ENCODE peak calls at places on chromosomes 12 and 14, in nine cellular contexts. V is lower lobe of right lung; M is BE2C; S is heart left ventricle; A is CD8-positive, alpha-beta T cell; F is mesenchymal stem cell; P is vagina; N is left ventricle myocardium inferior; X is RWPE2. B is an unnamed sample. For H3K4me1, the result is how much of the 10 kb centered on the place peaks cover.

GRCh38 chr12:48736456-48736855 is 19.9 kb upstream of the CCNT1 start:
- DNase-seq in V (no peak), M (no peak), S (no peak), A (no peak), F (no peak), P (no peak), N (no peak), X (no peak), B (no peak)

GRCh38 chr12:53766881-53767280 is 15.1 kb upstream of the CISTR start:
- DNase-seq in V (no peak), M (no peak), S (no peak), A (no peak), F (peak), P (no peak), N (no peak), X (no peak), B (no peak)

GRCh38 chr14:68756734-68757133 is 36.1 kb downstream of the ZFP36L1 start:
- DNase-seq in V (no peak), M (no peak), S (peak), A (no peak), F (no peak), P (no peak), N (no peak), X (no peak), B (no peak)

GRCh38 chr14:35244542-35244941 is 47.6 kb upstream of the PSMA6 start:
- DNase-seq in V (no peak), M (no peak), S (no peak), A (no peak), F (no peak), P (no peak), N (no peak), X (no peak), B (no peak)

GRCh38 chr12:91413591-91413990 is 231.0 kb upstream of the DCN start:
- DNase-seq in V (no peak), M (peak), S (no peak), A (no peak), F (peak), P (no peak), N (no peak), X (no peak), B (no peak)

GRCh38 chr12:48677782-48678181 is 4.3 kb downstream of the KANSL2 start:
- DNase-seq in V (no peak), M (no peak), S (no peak), A (no peak), F (peak), P (no peak), N (no peak), X (no peak), B (no peak)

GRCh38 chr14:78902010-78902623 is 731.9 kb downstream of the NRXN3 start:
- DNase-seq in V (no peak), M (peak), S (no peak), A (no peak), F (peak), P (no peak), N (peak), X (no peak), B (peak)

GRCh38 chr14:70735043-70735442 is 74.3 kb downstream of the MAP3K9 start:
- DNase-seq in V (no peak), M (peak), S (no peak), A (no peak), F (no peak), P (no peak), N (no peak), X (no peak), B (no peak)

GRCh38 chr14:55160989-55161388 is 30.4 kb downstream of the DLGAP5 start:
- DNase-seq in V (no peak), M (no peak), S (no peak), A (no peak), F (peak), P (no peak), N (no peak), X (no peak), B (peak)

GRCh38 chr14:70808402-70809237 is 693 bp downstream of the MAP3K9 start:
- DNase-seq in V (peak), M (peak), S (peak), A (peak), F (no peak), P (no peak), N (peak), X (peak), B (peak)

GRCh38 chr12:112303004-112303403 is 79.2 kb downstream of the HECTD4 start:
- DNase-seq in V (no peak), M (no peak), S (no peak), A (peak), F (peak), P (no peak), N (no peak), X (no peak), B (no peak)

GRCh38 chr12:80413462-80413861 is 30.6 kb upstream of the PTPRQ start:
- DNase-seq in V (no peak), M (no peak), S (no peak), A (no peak), F (no peak), P (no peak), N (no peak), X (no peak), B (no peak)

GRCh38 chr12:91722072-91722471 is 423.6 kb downstream of the BTG1 start:
- DNase-seq in V (no peak), M (no peak), S (no peak), A (no peak), F (no peak), P (no peak), N (no peak), X (peak), B (no peak)

GRCh38 chr14:77707724-77708408 is at the start of the genes ALKBH1 and SLIRP:
- DNase-seq in V (peak), M (peak), S (peak), A (peak), F (peak), P (no peak), N (peak), X (peak), B (peak)

GRCh38 chr12:23621910-23622309 is 327.6 kb downstream of the SOX5 start:
- DNase-seq in V (no peak), M (peak), S (no peak), A (no peak), F (no peak), P (no peak), N (no peak), X (no peak), B (no peak)

GRCh38 chr12:110279976-110280783 is 867 bp upstream of the ATP2A2 start:
- DNase-seq in V (peak), M (no peak), S (peak), A (peak), F (peak), P (peak), N (peak), X (no peak), B (peak)

GRCh38 chr12:132456944-132457495 is 32.9 kb upstream of the FBRSL1 start:
- DNase-seq in V (no peak), M (no peak), S (no peak), A (no peak), F (no peak), P (no peak), N (no peak), X (no peak), B (no peak)

GRCh38 chr14:26702721-26703250 is 105.0 kb upstream of the NOVA1 start:
- DNase-seq in V (no peak), M (no peak), S (no peak), A (no peak), F (peak), P (no peak), N (no peak), X (no peak), B (no peak)

DNA sequence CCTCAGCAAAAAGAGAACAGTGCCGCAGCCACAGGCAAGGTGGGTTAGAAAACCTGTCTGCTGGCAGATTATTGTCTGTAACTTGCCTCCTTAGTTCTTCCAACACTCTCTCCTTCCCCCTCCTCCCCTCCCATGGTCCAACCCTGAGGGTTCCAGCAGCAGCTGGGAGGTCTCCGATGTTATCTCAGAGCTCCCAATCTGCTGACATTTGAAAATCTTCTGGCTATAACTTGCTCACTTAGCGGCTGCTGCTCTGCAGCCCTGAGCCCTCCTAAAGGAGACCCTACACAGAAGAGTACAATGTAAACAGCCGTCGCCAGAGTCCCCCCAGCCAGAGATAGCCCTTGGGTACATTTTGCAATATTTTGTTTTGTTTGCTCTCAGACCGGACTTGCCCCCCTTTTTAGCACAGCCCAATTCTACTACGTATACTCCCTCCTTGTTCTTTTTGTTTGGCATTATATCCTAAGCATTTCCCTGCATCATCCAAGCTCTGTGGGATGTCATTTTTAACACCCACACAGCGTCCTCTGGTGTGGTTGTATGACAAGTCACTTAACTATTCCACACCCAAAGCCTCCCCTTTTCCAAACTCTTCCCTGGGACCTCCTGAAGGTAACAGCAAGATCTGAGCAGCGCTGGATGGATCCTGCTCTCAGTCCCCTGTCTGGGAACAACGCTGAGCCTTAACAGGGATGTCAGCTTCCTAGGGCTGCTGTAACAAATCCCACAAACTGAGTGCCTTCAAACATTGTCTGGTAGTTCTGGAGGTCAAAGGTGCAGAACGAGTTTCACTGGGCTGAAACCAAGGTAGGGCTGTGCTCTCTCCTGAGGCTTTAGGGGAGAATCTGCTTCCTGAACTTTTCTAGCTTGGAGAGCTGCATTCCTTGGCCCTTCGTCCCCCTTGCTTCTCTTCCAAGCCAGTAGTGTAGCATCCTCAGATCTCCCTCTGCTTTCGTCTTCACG is 25.4 kb upstream of the TCL1B start:
- DNase-seq in V (no peak), M (no peak), S (no peak), A (no peak), F (no peak), P (no peak), N (no peak), X (no peak), B (no peak)
- H3K4me1 ChIP-seq in V (under half), M (under half), S (under half), A (under half), F (under half), P (under half), N (under half), X (under half), B (under half)

GRCh38 chr12:13210022-13210539 is 13.6 kb downstream of the EMP1 start:
- DNase-seq in V (no peak), M (no peak), S (no peak), A (no peak), F (peak), P (no peak), N (no peak), X (no peak), B (no peak)

GRCh38 chr12:13209279-13210021 is 12.9 kb downstream of the EMP1 start:
- DNase-seq in V (no peak), M (no peak), S (no peak), A (no peak), F (peak), P (no peak), N (no peak), X (no peak), B (peak)

GRCh38 chr12:13206560-13206897 is 10.0 kb downstream of the EMP1 start:
- DNase-seq in V (no peak), M (no peak), S (no peak), A (no peak), F (no peak), P (no peak), N (no peak), X (no peak), B (peak)

GRCh38 chr12:13210543-13211190 is 14.1 kb downstream of the EMP1 start:
- DNase-seq in V (no peak), M (no peak), S (no peak), A (no peak), F (peak), P (no peak), N (no peak), X (no peak), B (no peak)

DNA sequence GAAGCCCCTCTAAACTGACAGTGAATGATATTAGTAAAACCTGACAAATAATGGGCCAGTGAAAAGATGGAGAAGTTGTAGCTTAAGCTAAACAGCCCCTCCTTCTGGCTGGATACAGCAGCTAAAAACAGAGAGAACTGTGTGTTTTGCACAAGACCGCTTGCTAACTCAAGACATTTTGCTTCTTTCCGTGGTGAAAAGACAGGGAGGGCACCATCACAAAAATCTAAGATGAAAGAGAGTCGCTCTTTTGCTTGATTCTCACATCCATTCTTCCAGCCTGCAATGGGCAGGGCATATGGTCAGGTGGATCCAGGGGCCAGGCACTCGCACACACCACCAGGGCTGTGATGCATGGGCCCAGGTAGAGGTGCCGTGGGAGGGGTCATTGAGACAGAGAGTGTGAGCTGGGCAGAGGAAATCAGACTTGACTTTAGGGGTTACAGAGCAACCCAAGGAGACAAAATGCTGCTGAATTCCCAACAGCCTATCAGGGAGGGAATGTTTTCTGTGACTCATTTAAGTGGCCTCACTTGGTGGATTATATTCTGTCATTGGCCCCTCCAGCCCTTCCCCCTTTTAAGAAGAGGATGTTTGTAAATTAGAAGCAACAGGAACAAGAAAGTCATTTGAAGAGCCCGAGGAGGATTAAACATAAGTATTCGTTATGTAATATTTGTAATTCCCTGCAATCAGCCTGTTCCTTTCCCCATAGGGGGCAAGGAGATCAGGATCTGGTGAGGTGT is 12.2 kb downstream of the EMP1 start:
- DNase-seq in V (no peak), M (no peak), S (no peak), A (no peak), F (peak), P (no peak), N (no peak), X (no peak), B (peak)
- H3K4me3 ChIP-seq in V (no peak), M (no peak), S (no peak), A (no peak), F (peak), P (no peak), N (no peak), X (no peak), B (no peak)

GRCh38 chr12:46661161-46661845 is 164.5 kb downstream of the SLC38A4 start:
- DNase-seq in V (no peak), M (peak), S (no peak), A (no peak), F (peak), P (no peak), N (no peak), X (no peak), B (peak)
- H3K4me1 ChIP-seq in V (under half), M (under half), S (under half), A (under half), F (under half), P (half or more), N (under half), X (half or more), B (under half)

DNA sequence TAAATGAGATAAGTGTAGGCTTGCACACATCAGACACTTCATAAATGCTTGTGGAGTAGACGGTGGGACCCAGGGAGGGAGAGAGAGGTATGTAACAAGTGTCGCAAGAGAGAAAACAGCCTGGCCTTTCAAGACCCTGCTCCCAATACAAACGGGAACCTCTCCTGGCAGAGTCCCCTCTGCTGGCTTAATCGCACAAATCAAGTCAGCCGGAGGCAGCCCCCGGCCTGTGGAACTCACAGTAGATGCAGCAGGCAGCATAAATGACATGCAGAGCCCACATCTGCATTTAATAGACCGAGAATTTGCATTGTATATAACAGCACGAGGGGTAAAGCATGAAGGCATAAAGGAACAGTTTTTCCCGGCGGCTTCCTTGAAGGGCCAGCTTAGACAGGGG is 730 bp downstream of the RTL1 start:
- DNase-seq in V (no peak), M (peak), S (no peak), A (no peak), F (no peak), P (no peak), N (no peak), X (no peak), B (no peak)
- H3K4me3 ChIP-seq in V (no peak), M (peak), S (no peak), A (no peak), F (no peak), P (no peak), N (no peak), X (no peak), B (no peak)

DNA sequence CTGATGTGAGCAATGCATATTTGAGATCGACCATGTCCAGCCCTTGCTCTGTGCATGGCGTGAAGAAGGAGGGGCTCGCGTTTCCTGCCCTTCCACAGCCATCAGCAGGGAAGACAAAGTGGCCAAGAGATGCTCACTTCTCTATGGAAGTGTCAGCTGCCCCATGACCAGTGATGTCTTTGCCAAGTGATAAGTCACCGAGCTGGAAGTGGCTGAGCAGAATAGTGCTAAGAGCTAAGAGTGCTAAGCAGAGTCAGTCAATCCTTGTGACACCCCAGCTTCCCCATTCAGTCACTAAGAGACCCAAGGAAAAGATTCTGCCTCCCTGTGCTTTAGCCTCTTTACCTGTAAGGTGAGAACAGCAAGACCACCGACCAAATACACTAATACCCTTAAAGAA is 50.5 kb upstream of the CEP83 start:
- DNase-seq in V (no peak), M (no peak), S (peak), A (no peak), F (no peak), P (no peak), N (no peak), X (no peak), B (no peak)
- H3K4me1 ChIP-seq in V (under half), M (under half), S (under half), A (under half), F (under half), P (under half), N (under half), X (under half), B (under half)

DNA sequence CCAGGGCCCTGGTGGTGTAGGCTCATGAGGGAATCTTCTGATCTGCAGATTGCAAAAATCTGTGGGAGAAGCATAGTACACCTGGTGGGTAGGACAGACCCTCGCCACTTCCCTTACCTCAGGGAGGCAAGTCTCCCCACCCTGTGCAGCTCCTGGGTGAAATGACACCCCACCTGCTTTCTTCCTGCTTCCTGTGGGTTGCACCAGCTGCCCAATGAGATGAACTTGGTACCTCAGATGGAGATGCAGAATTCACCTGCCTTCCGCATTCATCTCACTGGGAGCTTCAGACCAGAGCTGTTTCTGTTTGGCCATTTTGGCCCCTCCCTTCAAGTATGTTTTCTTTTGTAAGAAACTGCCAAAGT is 4.7 kb downstream of the CLEC2D start:
- DNase-seq in V (no peak), M (no peak), S (no peak), A (no peak), F (no peak), P (no peak), N (no peak), X (no peak), B (no peak)
- H3K4me3 ChIP-seq in V (no peak), M (no peak), S (no peak), A (peak), F (peak), P (no peak), N (no peak), X (no peak), B (no peak)

B was measured in Karpas-422.